ENCODE peak calls at places on chromosome 16, in six cellular contexts. One of them, this sample, is unnamed.

GRCh38 chr16:48203974-48204824 is 39.9 kb upstream of the LONP2 start:
- DNase-seq in choroid plexus epithelial cell: no peak
- DNase-seq in uterus: no peak
- DNase-seq in foreskin fibroblast: no peak
- DNase-seq in Peyer's patch: no peak
- DNase-seq in SK-N-MC: no peak
- DNase-seq in this sample: peak

GRCh38 chr16:67594256-67594915 is 32.1 kb downstream of the CTCF start:
- DNase-seq in choroid plexus epithelial cell: no peak
- DNase-seq in Peyer's patch: no peak
- DNase-seq in uterus: no peak
- DNase-seq in SK-N-MC: no peak
- DNase-seq in foreskin fibroblast: no peak
- DNase-seq in this sample: no peak

GRCh38 chr16:19912445-19913305 is 28.0 kb upstream of the GPRC5B start:
- DNase-seq in foreskin fibroblast: peak
- DNase-seq in SK-N-MC: no peak
- DNase-seq in Peyer's patch: no peak
- DNase-seq in choroid plexus epithelial cell: no peak
- DNase-seq in uterus: no peak
- DNase-seq in this sample: no peak

GRCh38 chr16:11233727-11234376 is 22.2 kb downstream of the SOCS1 start:
- DNase-seq in SK-N-MC: no peak
- DNase-seq in choroid plexus epithelial cell: no peak
- DNase-seq in Peyer's patch: no peak
- DNase-seq in foreskin fibroblast: no peak
- DNase-seq in uterus: no peak
- DNase-seq in this sample: no peak

GRCh38 chr16:86953631-86954465 is 363.3 kb downstream of the C16orf95 start:
- DNase-seq in foreskin fibroblast: no peak
- DNase-seq in Peyer's patch: no peak
- DNase-seq in uterus: no peak
- DNase-seq in choroid plexus epithelial cell: no peak
- DNase-seq in SK-N-MC: no peak
- DNase-seq in this sample: no peak

GRCh38 chr16:20315764-20316163 is 11.5 kb downstream of the GP2 start:
- DNase-seq in Peyer's patch: no peak
- DNase-seq in foreskin fibroblast: no peak
- DNase-seq in SK-N-MC: no peak
- DNase-seq in uterus: no peak
- DNase-seq in choroid plexus epithelial cell: no peak
- DNase-seq in this sample: no peak

GRCh38 chr16:82755570-82756282 is 129.0 kb downstream of the CDH13 start:
- DNase-seq in uterus: no peak
- DNase-seq in SK-N-MC: no peak
- DNase-seq in choroid plexus epithelial cell: peak
- DNase-seq in foreskin fibroblast: no peak
- DNase-seq in Peyer's patch: no peak
- DNase-seq in this sample: no peak

GRCh38 chr16:19008770-19009169 is 25.0 kb downstream of the TMC7 start:
- DNase-seq in uterus: no peak
- DNase-seq in Peyer's patch: no peak
- DNase-seq in foreskin fibroblast: peak
- DNase-seq in SK-N-MC: peak
- DNase-seq in choroid plexus epithelial cell: peak
- DNase-seq in this sample: no peak

GRCh38 chr16:11252482-11252931 is 3.5 kb downstream of the SOCS1 start:
- DNase-seq in uterus: no peak
- DNase-seq in Peyer's patch: no peak
- DNase-seq in choroid plexus epithelial cell: no peak
- DNase-seq in SK-N-MC: no peak
- DNase-seq in foreskin fibroblast: no peak
- DNase-seq in this sample: no peak

GRCh38 chr16:65547799-65548446 is 426.1 kb upstream of the CDH11 start:
- DNase-seq in SK-N-MC: no peak
- DNase-seq in foreskin fibroblast: peak
- DNase-seq in choroid plexus epithelial cell: peak
- DNase-seq in uterus: no peak
- DNase-seq in Peyer's patch: no peak
- DNase-seq in this sample: no peak

GRCh38 chr16:25916091-25916490 is 224.3 kb downstream of the HS3ST4 start:
- DNase-seq in SK-N-MC: no peak
- DNase-seq in uterus: no peak
- DNase-seq in Peyer's patch: no peak
- DNase-seq in foreskin fibroblast: no peak
- DNase-seq in choroid plexus epithelial cell: no peak
- DNase-seq in this sample: no peak

GRCh38 chr16:53518550-53519416 is 15.8 kb upstream of the AKTIP start:
- DNase-seq in uterus: no peak
- DNase-seq in foreskin fibroblast: peak
- DNase-seq in Peyer's patch: no peak
- DNase-seq in choroid plexus epithelial cell: peak
- DNase-seq in SK-N-MC: peak
- DNase-seq in this sample: peak

DNA sequence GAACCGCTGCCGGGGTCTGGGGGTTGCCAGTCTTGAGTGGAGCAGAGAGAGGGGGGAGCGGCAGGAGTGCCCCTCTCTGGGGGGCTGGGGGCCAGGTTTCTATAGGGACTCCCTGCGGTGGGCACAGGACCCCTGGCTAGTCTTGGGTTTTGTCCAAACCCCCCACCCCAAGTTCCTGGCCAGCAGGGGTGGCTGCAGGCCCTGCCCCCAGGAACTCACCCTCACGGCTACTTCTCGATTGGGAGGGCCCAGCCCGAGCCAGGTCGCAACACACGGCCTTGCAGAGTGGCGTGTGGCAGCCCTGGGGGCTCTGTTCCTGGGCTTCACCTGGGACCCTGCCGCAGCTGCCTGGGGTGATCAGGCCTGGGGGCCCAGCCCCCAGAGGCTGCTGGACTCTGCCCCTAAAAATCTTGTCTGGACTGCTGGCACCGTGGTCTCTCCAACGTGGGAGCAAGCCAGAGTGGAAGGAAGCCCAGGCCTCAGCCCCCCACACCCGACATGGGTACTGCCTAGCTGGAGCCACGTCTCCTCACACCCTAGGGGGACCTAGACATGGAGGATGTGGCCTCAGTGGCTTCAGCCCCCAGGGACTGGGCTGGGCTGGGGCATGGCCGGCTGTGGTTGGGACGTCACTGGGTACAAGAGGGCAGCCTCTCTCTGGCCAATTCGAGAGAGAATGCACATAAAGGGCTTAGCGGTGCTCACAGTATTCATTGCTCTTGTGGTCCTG is 788 bp downstream of the CDH15 start:
- DNase-seq in Peyer's patch: no peak
- DNase-seq in SK-N-MC: no peak
- DNase-seq in foreskin fibroblast: no peak
- DNase-seq in uterus: no peak
- DNase-seq in choroid plexus epithelial cell: no peak
- DNase-seq in this sample: no peak
- H3K4me3 ChIP-seq in Peyer's patch: no peak
- H3K4me3 ChIP-seq in SK-N-MC: no peak
- H3K4me3 ChIP-seq in foreskin fibroblast: no peak
- H3K4me3 ChIP-seq in uterus: no peak
- H3K4me3 ChIP-seq in choroid plexus epithelial cell: no peak
- H3K4me3 ChIP-seq in this sample: no peak

GRCh38 chr16:85017151-85017550 is 5.8 kb upstream of the ZDHHC7 start:
- DNase-seq in uterus: no peak
- DNase-seq in Peyer's patch: no peak
- DNase-seq in foreskin fibroblast: no peak
- DNase-seq in choroid plexus epithelial cell: peak
- DNase-seq in SK-N-MC: no peak
- DNase-seq in this sample: no peak
- H3K4me3 ChIP-seq in uterus: no peak
- H3K4me3 ChIP-seq in Peyer's patch: no peak
- H3K4me3 ChIP-seq in foreskin fibroblast: no peak
- H3K4me3 ChIP-seq in choroid plexus epithelial cell: no peak
- H3K4me3 ChIP-seq in SK-N-MC: no peak
- H3K4me3 ChIP-seq in this sample: no peak

GRCh38 chr16:3186946-3187690 is 886 bp upstream of the OR1F1 start:
- DNase-seq in choroid plexus epithelial cell: no peak
- DNase-seq in Peyer's patch: no peak
- DNase-seq in SK-N-MC: no peak
- DNase-seq in uterus: no peak
- DNase-seq in foreskin fibroblast: no peak
- DNase-seq in this sample: no peak
- H3K4me3 ChIP-seq in choroid plexus epithelial cell: no peak
- H3K4me3 ChIP-seq in Peyer's patch: no peak
- H3K4me3 ChIP-seq in SK-N-MC: peak
- H3K4me3 ChIP-seq in uterus: no peak
- H3K4me3 ChIP-seq in foreskin fibroblast: no peak
- H3K4me3 ChIP-seq in this sample: no peak

DNA sequence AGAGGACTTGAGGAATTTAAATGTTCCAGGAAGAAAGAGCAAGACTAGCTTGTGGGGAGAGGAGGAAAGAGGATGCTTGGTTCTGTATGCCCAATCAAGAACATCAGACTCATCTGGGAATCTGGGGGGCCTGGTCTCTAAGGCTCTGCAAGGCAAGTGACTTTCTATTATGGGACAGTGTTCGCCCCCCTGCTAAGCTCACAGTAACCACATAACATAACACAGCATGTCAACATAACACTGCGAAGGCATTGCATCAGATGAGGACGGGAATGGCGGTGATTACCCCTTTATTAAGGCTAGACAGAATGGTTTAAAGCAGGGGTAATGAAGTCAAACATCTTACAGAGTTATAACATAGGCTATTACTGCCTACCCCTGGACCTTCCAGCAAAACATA is 176.6 kb upstream of the IRX6 start:
- DNase-seq in uterus: no peak
- DNase-seq in choroid plexus epithelial cell: no peak
- DNase-seq in SK-N-MC: no peak
- DNase-seq in Peyer's patch: no peak
- DNase-seq in foreskin fibroblast: no peak
- DNase-seq in this sample: no peak
- H3K4me3 ChIP-seq in uterus: no peak
- H3K4me3 ChIP-seq in choroid plexus epithelial cell: no peak
- H3K4me3 ChIP-seq in SK-N-MC: no peak
- H3K4me3 ChIP-seq in Peyer's patch: no peak
- H3K4me3 ChIP-seq in foreskin fibroblast: no peak
- H3K4me3 ChIP-seq in this sample: no peak

GRCh38 chr16:71484006-71484893 is 4.9 kb downstream of the ZNF19 start:
- DNase-seq in Peyer's patch: peak
- DNase-seq in uterus: peak
- DNase-seq in SK-N-MC: peak
- DNase-seq in foreskin fibroblast: peak
- DNase-seq in choroid plexus epithelial cell: peak
- DNase-seq in this sample: peak
- H3K4me3 ChIP-seq in Peyer's patch: peak
- H3K4me3 ChIP-seq in uterus: peak
- H3K4me3 ChIP-seq in SK-N-MC: peak
- H3K4me3 ChIP-seq in foreskin fibroblast: peak
- H3K4me3 ChIP-seq in choroid plexus epithelial cell: peak
- H3K4me3 ChIP-seq in this sample: peak

GRCh38 chr16:75457485-75458021 is 6.9 kb downstream of the TMEM170A start:
- DNase-seq in uterus: no peak
- DNase-seq in Peyer's patch: no peak
- DNase-seq in SK-N-MC: no peak
- DNase-seq in choroid plexus epithelial cell: no peak
- DNase-seq in foreskin fibroblast: no peak
- DNase-seq in this sample: no peak

GRCh38 chr16:75458029-75458428 is 6.5 kb downstream of the TMEM170A start:
- DNase-seq in SK-N-MC: no peak
- DNase-seq in foreskin fibroblast: no peak
- DNase-seq in uterus: no peak
- DNase-seq in choroid plexus epithelial cell: no peak
- DNase-seq in Peyer's patch: no peak
- DNase-seq in this sample: no peak

GRCh38 chr16:75458439-75458838 is 6.0 kb downstream of the TMEM170A start:
- DNase-seq in Peyer's patch: no peak
- DNase-seq in uterus: no peak
- DNase-seq in choroid plexus epithelial cell: no peak
- DNase-seq in SK-N-MC: no peak
- DNase-seq in foreskin fibroblast: no peak
- DNase-seq in this sample: no peak

GRCh38 chr16:75456971-75457370 is 7.5 kb downstream of the TMEM170A start:
- DNase-seq in Peyer's patch: no peak
- DNase-seq in uterus: no peak
- DNase-seq in SK-N-MC: no peak
- DNase-seq in foreskin fibroblast: no peak
- DNase-seq in choroid plexus epithelial cell: no peak
- DNase-seq in this sample: no peak

DNA sequence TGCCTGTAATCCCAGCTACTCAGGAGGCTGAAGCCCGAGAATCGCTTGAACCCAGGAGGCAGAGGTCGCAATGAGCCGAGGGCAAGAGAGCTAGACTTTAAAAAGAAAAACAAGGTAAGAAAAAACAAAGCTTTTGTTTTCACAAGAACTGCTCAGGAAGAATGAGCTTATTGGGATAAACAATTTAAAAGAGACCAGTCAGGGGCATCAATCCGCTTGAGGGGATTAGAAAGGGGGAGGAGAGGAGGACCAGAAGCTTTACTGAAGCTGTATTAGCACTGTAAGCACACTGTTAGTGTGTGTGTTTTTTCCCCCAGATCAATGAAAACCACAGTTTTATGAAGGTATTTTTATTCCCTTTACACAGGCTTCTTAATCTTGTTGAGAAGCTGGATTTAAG is 8.8 kb downstream of the TMEM170A start:
- DNase-seq in uterus: no peak
- DNase-seq in Peyer's patch: no peak
- DNase-seq in SK-N-MC: no peak
- DNase-seq in foreskin fibroblast: no peak
- DNase-seq in choroid plexus epithelial cell: no peak
- DNase-seq in this sample: no peak
- H3K4me3 ChIP-seq in uterus: no peak
- H3K4me3 ChIP-seq in Peyer's patch: no peak
- H3K4me3 ChIP-seq in SK-N-MC: no peak
- H3K4me3 ChIP-seq in foreskin fibroblast: no peak
- H3K4me3 ChIP-seq in choroid plexus epithelial cell: no peak
- H3K4me3 ChIP-seq in this sample: no peak

GRCh38 chr16:88581033-88581432 is 10.8 kb downstream of the ZC3H18 start:
- DNase-seq in Peyer's patch: no peak
- DNase-seq in choroid plexus epithelial cell: no peak
- DNase-seq in uterus: no peak
- DNase-seq in SK-N-MC: no peak
- DNase-seq in foreskin fibroblast: no peak
- DNase-seq in this sample: no peak
- H3K4me3 ChIP-seq in Peyer's patch: no peak
- H3K4me3 ChIP-seq in choroid plexus epithelial cell: no peak
- H3K4me3 ChIP-seq in uterus: no peak
- H3K4me3 ChIP-seq in SK-N-MC: no peak
- H3K4me3 ChIP-seq in foreskin fibroblast: no peak
- H3K4me3 ChIP-seq in this sample: no peak

This sample was measured in colonic mucosa.